ENCODE peak calls at places on chromosome 4, in nine cellular contexts. E is CD8-positive, alpha-beta memory T cell; T is sigmoid colon; R is psoas muscle; F is aorta; A is kidney; W is cardiac muscle cell; O is effector memory CD4-positive, alpha-beta T cell; H is GM23248. P is an unnamed sample. For H3K4me1 and H3K36me3, the result is how much of the 10 kb centered on the place peaks cover.

GRCh38 chr4:134865675-134866074 is 664.1 kb upstream of the PABPC4L start:
- DNase-seq in E (no peak), T (no peak), R (no peak), F (no peak), A (no peak), W (no peak), O (no peak), H (no peak), P (no peak)

GRCh38 chr4:12672320-12672719 is 811.8 kb downstream of the RAB28 start:
- DNase-seq in E (no peak), T (no peak), R (no peak), F (no peak), A (no peak), W (no peak), O (no peak), H (no peak), P (no peak)

GRCh38 chr4:88697113-88697512 is 516 bp downstream of the NAP1L5 start:
- DNase-seq in E (peak), T (peak), R (no peak), F (no peak), A (peak), W (peak), O (no peak), H (peak), P (no peak)

GRCh38 chr4:99403380-99404194 is 31.6 kb downstream of the ADH7 start:
- DNase-seq in E (no peak), T (no peak), R (no peak), F (no peak), A (no peak), W (peak), O (no peak), H (peak), P (no peak)

GRCh38 chr4:126956192-126956897 is 676.4 kb upstream of the INTU start:
- DNase-seq in E (no peak), T (no peak), R (no peak), F (no peak), A (peak), W (no peak), O (no peak), H (no peak), P (peak)

GRCh38 chr4:114770624-114771023 is 172.0 kb downstream of the UGT8 start:
- DNase-seq in E (no peak), T (no peak), R (no peak), F (no peak), A (no peak), W (no peak), O (no peak), H (no peak), P (no peak)

GRCh38 chr4:33357121-33357520 is 2637.0 kb downstream of the PCDH7 start:
- DNase-seq in E (no peak), T (no peak), R (no peak), F (no peak), A (no peak), W (no peak), O (no peak), H (no peak), P (no peak)

GRCh38 chr4:41887821-41888699 is 47.2 kb upstream of the TMEM33 start:
- DNase-seq in E (peak), T (no peak), R (peak), F (no peak), A (no peak), W (peak), O (no peak), H (peak), P (no peak)

GRCh38 chr4:174260099-174260498 is 23.4 kb downstream of the FBXO8 start:
- DNase-seq in E (no peak), T (no peak), R (no peak), F (no peak), A (no peak), W (peak), O (no peak), H (peak), P (no peak)

GRCh38 chr4:170008376-170008775 is 17.8 kb downstream of the MFAP3L start:
- DNase-seq in E (no peak), T (no peak), R (no peak), F (no peak), A (no peak), W (no peak), O (no peak), H (peak), P (no peak)

GRCh38 chr4:172680701-172681100 is 487.9 kb upstream of the GALNT7 start:
- DNase-seq in E (no peak), T (no peak), R (no peak), F (no peak), A (no peak), W (no peak), O (no peak), H (peak), P (no peak)

GRCh38 chr4:162959056-162959455 is 207.6 kb downstream of the NAF1 start:
- DNase-seq in E (no peak), T (no peak), R (no peak), F (no peak), A (no peak), W (peak), O (no peak), H (no peak), P (no peak)

GRCh38 chr4:113673450-113673849 is 88.1 kb downstream of the CAMK2D start:
- DNase-seq in E (peak), T (no peak), R (no peak), F (no peak), A (no peak), W (no peak), O (no peak), H (peak), P (no peak)

DNA sequence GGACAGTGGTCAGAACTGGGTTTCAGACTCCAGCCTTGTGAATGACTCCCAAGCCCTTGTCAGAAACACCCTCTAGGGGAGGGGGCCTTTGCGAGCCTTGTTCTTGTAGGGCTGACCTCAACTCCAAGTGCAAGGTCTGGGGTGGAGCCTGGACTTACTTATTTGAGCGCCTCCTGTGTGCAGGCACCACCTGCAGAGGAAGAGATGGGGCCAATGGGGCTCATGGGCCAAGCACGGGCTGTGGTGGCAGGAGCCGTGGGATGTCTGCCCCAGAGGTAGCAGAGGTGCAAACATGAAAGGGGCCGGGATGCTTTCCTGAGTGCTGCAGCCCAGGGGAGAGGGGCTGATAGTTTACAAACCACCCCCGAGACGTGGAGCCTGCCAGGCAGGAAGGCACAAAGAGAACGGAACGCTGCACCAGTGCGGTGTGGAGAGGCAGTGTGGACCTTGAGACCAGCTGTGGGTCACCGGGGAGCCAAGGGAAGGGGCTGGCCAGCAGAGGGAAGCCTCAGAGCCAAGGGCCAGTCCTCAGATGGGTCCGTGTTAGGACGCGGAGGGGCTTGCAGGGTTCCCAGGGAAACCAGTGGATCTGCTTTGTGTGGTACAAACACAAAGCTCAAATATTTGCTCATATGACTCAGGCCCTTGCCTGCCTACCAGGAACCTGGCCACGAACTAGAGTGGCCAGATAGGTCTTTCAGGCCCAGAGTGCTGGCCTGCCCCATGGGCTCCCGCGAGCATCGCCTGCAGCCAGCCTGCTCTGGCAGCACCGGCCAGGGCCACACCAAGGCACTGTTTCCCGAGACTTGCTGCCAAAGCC is 8.7 kb upstream of the TADA2B start:
- DNase-seq in E (no peak), T (no peak), R (peak), F (peak), A (no peak), W (peak), O (no peak), H (peak), P (no peak)
- H3K4me1 ChIP-seq in E (under half), T (under half), R (under half), F (under half), A (under half), W (under half), O (under half), H (under half), P (under half)

GRCh38 chr4:15034071-15034764 is 31.9 kb downstream of the CPEB2 start:
- DNase-seq in E (no peak), T (no peak), R (no peak), F (no peak), A (no peak), W (peak), O (no peak), H (peak), P (no peak)
- H3K27ac ChIP-seq in E (no peak), T (peak), R (no peak), F (no peak), A (no peak), W (peak), O (no peak), H (peak), P (no peak)

GRCh38 chr4:3518941-3519340 is 13.3 kb downstream of the LRPAP1 start:
- DNase-seq in E (peak), T (peak), R (peak), F (peak), A (peak), W (no peak), O (no peak), H (no peak), P (no peak)

GRCh38 chr4:3516061-3516835 is 16.0 kb downstream of the LRPAP1 start:
- DNase-seq in E (no peak), T (no peak), R (peak), F (no peak), A (peak), W (no peak), O (no peak), H (no peak), P (no peak)

GRCh38 chr4:3518511-3518880 is 13.7 kb downstream of the LRPAP1 start:
- DNase-seq in E (peak), T (peak), R (no peak), F (peak), A (peak), W (no peak), O (no peak), H (no peak), P (no peak)

GRCh38 chr4:3516836-3517730 is 15.1 kb downstream of the LRPAP1 start:
- DNase-seq in E (peak), T (no peak), R (peak), F (peak), A (peak), W (no peak), O (no peak), H (no peak), P (no peak)

DNA sequence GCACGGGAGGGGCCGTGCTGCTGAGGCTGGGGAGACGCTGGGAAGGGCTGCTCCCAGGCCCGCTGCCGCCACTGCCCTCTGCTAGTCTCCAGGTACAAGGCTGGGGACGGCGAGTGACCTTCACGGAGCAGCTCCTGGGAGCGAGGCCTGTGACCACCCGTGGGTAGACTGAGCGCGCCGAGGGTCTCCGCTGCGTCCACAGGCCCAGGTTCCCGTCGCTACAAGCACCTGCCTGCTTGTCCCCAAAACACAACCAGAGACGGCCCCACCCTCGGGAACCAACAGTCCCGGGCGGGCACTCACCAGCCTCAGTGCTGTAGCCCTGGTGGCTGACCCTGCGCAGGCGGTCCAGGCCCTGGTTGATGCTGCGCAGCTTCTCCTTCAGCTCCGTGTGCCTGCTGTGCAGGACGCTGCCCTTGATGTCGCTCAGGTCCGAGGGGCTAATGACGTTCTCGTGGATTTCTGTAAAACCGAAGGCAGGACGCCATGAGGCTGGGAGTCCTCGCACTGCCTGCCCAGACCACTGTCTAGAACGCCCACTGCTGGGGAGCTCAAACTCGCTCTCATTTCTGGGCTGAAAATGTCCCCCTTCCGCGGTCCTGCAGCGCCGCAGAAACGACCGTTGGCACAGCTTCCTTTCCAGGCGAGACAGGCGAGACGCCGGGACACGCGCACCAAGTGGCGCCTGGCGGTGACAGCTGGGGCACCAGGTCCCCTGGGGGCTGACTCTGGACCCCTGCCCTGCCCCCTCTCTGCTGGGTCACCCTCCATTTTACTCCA is 14.3 kb downstream of the LRPAP1 start:
- DNase-seq in E (peak), T (peak), R (peak), F (peak), A (peak), W (no peak), O (no peak), H (no peak), P (no peak)
- H3K36me3 ChIP-seq in E (under half), T (half or more), R (half or more), F (under half), A (under half), W (under half), O (half or more), H (under half), P (under half)

GRCh38 chr4:30755306-30755705 is 35.1 kb downstream of the PCDH7 start:
- DNase-seq in E (no peak), T (no peak), R (no peak), F (no peak), A (no peak), W (no peak), O (no peak), H (no peak), P (no peak)

GRCh38 chr4:30753316-30753715 is 33.1 kb downstream of the PCDH7 start:
- DNase-seq in E (no peak), T (no peak), R (no peak), F (no peak), A (no peak), W (peak), O (no peak), H (peak), P (no peak)

GRCh38 chr4:30754021-30754420 is 33.9 kb downstream of the PCDH7 start:
- DNase-seq in E (no peak), T (no peak), R (no peak), F (no peak), A (no peak), W (no peak), O (no peak), H (peak), P (no peak)

GRCh38 chr4:30757357-30757756 is 37.2 kb downstream of the PCDH7 start:
- DNase-seq in E (no peak), T (no peak), R (no peak), F (no peak), A (no peak), W (peak), O (no peak), H (peak), P (no peak)

DNA sequence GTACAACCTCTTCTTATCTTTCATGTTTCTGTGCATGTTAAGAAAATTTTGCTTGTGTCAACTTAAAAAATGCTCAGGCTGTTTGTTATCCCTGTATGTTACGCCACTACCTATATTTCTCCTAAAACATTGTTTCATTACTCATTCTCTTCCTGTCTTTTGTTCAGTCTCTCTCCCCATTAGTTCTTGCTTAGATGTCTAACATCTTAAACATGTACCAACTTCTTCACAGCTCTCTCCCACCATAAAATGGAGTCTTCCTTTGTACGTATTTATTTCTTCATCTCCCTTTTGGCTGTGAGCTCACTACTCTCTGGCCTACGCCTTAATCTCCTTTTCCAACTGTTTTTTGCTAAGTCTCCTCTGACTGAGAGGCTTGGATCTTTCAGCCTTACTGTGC is 36.4 kb downstream of the PCDH7 start:
- DNase-seq in E (no peak), T (no peak), R (no peak), F (no peak), A (no peak), W (no peak), O (no peak), H (no peak), P (no peak)
- H3K4me1 ChIP-seq in E (under half), T (under half), R (under half), F (under half), A (under half), W (under half), O (under half), H (under half), P (under half)

GRCh38 chr4:101178731-101179130 is 168.6 kb downstream of the PPP3CA start:
- DNase-seq in E (no peak), T (no peak), R (no peak), F (no peak), A (no peak), W (no peak), O (no peak), H (peak), P (no peak)

GRCh38 chr4:101174679-101175078 is 172.6 kb downstream of the PPP3CA start:
- DNase-seq in E (no peak), T (no peak), R (no peak), F (no peak), A (no peak), W (no peak), O (no peak), H (no peak), P (no peak)

GRCh38 chr4:101177146-101177545 is 170.2 kb downstream of the PPP3CA start:
- DNase-seq in E (no peak), T (no peak), R (no peak), F (no peak), A (no peak), W (no peak), O (no peak), H (peak), P (no peak)

GRCh38 chr4:101171747-101172146 is 175.6 kb downstream of the PPP3CA start:
- DNase-seq in E (no peak), T (no peak), R (no peak), F (no peak), A (no peak), W (no peak), O (no peak), H (peak), P (no peak)

GRCh38 chr4:101175896-101176676 is 171.2 kb downstream of the PPP3CA start:
- DNase-seq in E (no peak), T (peak), R (no peak), F (no peak), A (no peak), W (no peak), O (no peak), H (no peak), P (no peak)
- H3K27ac ChIP-seq in E (no peak), T (peak), R (peak), F (no peak), A (no peak), W (no peak), O (no peak), H (no peak), P (no peak)

DNA sequence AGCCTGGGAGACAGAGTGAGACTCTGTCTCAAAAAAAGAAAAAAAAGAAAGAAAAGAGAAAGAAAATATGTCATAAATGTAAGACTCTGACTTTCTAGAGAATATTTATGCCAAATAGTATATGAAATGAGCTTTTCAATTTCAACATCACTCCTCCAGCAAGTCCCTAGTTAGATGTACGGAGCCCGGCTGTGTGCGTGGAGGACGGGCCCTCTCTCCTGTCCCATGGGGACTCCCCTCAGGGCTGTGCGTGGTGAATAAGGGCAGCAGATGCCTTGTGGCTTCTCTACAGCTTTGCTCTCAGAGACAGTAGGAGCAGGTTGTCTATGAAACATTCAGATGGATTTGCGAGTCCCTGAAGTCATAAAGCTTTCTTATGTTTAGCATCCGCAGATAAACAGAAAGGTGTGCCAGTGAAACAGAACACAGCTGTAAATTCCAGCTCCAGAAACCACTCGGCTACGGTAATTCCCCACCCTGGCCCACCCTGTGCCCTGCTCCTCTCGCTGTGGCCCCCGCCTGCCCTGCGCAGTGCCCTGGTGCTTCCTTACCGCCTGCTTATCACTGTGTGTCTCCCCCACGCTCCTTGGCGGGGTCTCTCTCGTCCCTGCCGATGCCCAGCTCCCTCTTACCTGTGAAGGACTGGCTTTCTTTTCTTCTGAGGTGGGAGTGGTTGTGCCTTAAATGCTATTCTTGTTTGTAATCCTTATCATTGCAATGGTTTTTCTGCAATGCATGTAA is 13.9 kb upstream of the HGFAC start:
- DNase-seq in E (no peak), T (no peak), R (no peak), F (no peak), A (no peak), W (no peak), O (no peak), H (no peak), P (no peak)
- H3K36me3 ChIP-seq in E (under half), T (under half), R (half or more), F (under half), A (under half), W (under half), O (under half), H (under half), P (under half)

GRCh38 chr4:26992657-26993361 is 132.2 kb downstream of the STIM2 start:
- DNase-seq in E (no peak), T (no peak), R (no peak), F (no peak), A (no peak), W (peak), O (no peak), H (peak), P (no peak)

GRCh38 chr4:26987191-26987590 is 126.5 kb downstream of the STIM2 start:
- DNase-seq in E (no peak), T (no peak), R (no peak), F (no peak), A (no peak), W (no peak), O (no peak), H (no peak), P (no peak)

GRCh38 chr4:26993541-26993940 is 132.9 kb downstream of the STIM2 start:
- DNase-seq in E (no peak), T (no peak), R (no peak), F (no peak), A (no peak), W (peak), O (no peak), H (no peak), P (no peak)

GRCh38 chr4:26993967-26994366 is 133.3 kb downstream of the STIM2 start:
- DNase-seq in E (no peak), T (no peak), R (no peak), F (no peak), A (no peak), W (peak), O (no peak), H (no peak), P (no peak)

DNA sequence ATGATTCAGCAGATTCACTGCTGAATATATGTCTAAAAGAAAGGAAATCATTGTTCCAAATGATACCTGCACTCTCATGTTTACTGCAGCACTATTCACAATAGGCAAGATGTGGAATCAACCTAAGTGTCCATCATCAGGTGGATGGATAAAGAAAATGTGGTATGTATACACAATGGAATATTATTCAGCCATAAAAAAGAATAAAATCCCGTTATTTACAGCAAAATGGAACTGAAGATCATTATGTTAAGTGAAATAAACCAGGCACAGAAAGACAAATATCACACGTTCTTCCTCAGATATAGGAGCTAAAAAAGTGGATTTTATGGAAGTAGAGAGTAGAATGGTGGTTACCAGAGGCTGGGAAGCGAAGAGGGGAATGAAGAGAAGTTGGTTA is 130.4 kb downstream of the STIM2 start:
- DNase-seq in E (no peak), T (no peak), R (no peak), F (no peak), A (no peak), W (no peak), O (no peak), H (no peak), P (no peak)
- H3K4me1 ChIP-seq in E (half or more), T (under half), R (under half), F (under half), A (under half), W (under half), O (under half), H (under half), P (under half)

P was measured in Peyer's patch.